ENCODE peak calls at places on chromosomes 3 and 15, in four cellular contexts. P, E, H and U are unnamed samples.

GRCh38 chr3:137194301-137194700 is 236.5 kb downstream of the IL20RB start:
- DNase-seq in H (no peak), P (no peak), E (no peak), U (no peak)

GRCh38 chr3:147130461-147130860 is 275.9 kb downstream of the ZIC4 start:
- DNase-seq in P (no peak), E (no peak), H (no peak), U (no peak)

GRCh38 chr3:14204605-14205284 is 26.1 kb downstream of the LSM3 start:
- DNase-seq in H (no peak), E (no peak), P (no peak), U (no peak)

GRCh38 chr3:66037330-66037985 is 1.3 kb downstream of the MAGI1 start:
- DNase-seq in E (peak), H (peak), P (no peak), U (peak)

GRCh38 chr3:20100106-20100605 is 59.9 kb downstream of the KAT2B start:
- DNase-seq in E (no peak), H (no peak), P (no peak), U (no peak)

GRCh38 chr15:68641376-68641775 is 62.6 kb downstream of the CORO2B start:
- DNase-seq in H (no peak), E (no peak), P (no peak), U (no peak)

GRCh38 chr3:195717852-195718476 is 2.8 kb upstream of the MUC20 start:
- DNase-seq in P (no peak), H (no peak), E (no peak), U (no peak)

GRCh38 chr3:45572755-45573154 is 21.8 kb upstream of the LIMD1 start:
- DNase-seq in P (no peak), E (no peak), H (no peak), U (no peak)

GRCh38 chr15:80174017-80174746 is 21.4 kb downstream of the FAH start:
- DNase-seq in E (no peak), H (no peak), P (no peak), U (no peak)

GRCh38 chr15:79682851-79683288 is 213.9 kb downstream of the MTHFS start:
- DNase-seq in P (no peak), E (no peak), H (no peak), U (no peak)

GRCh38 chr15:95162967-95163531 is 931.7 kb downstream of the MCTP2 start:
- DNase-seq in E (no peak), H (no peak), P (no peak), U (no peak)

GRCh38 chr3:81554348-81554747 is 207.1 kb downstream of the GBE1 start:
- DNase-seq in E (no peak), H (no peak), P (no peak), U (peak)

GRCh38 chr3:113169876-113170452 is 41.4 kb upstream of the BOC start:
- DNase-seq in H (no peak), E (no peak), P (no peak), U (no peak)

GRCh38 chr3:108406661-108407206 is 103.7 kb downstream of the MYH15 start:
- DNase-seq in P (peak), H (no peak), E (peak), U (peak)

GRCh38 chr3:45043715-45044299 is 17.7 kb downstream of the CLEC3B start:
- DNase-seq in E (no peak), P (no peak), H (no peak), U (no peak)

GRCh38 chr3:124217542-124217941 is 225.6 kb upstream of the ROPN1 start:
- DNase-seq in P (no peak), H (no peak), E (no peak), U (peak)

GRCh38 chr3:44476963-44477311 is 533 bp downstream of the ZNF445 start:
- DNase-seq in H (no peak), E (no peak), P (no peak), U (no peak)

GRCh38 chr15:88982304-88982945 is 69.2 kb upstream of the MFGE8 start:
- DNase-seq in H (no peak), E (peak), P (peak), U (no peak)

GRCh38 chr3:141191097-141191749 is 40.4 kb upstream of the PXYLP1 start:
- DNase-seq in P (no peak), E (no peak), H (no peak), U (no peak)

GRCh38 chr3:190497809-190498208 is 16.1 kb upstream of the IL1RAP start:
- DNase-seq in H (no peak), P (no peak), E (no peak), U (no peak)

GRCh38 chr3:49098429-49098828 is 4.6 kb upstream of the QRICH1 start:
- DNase-seq in P (no peak), H (no peak), E (peak), U (no peak)

GRCh38 chr15:41854443-41854842 is 15.8 kb downstream of the PLA2G4B start:
- DNase-seq in H (no peak), E (no peak), P (no peak), U (no peak)

GRCh38 chr3:122786067-122786466 is 7.6 kb downstream of the HSPBAP1 start:
- DNase-seq in E (no peak), H (no peak), P (no peak), U (peak)

GRCh38 chr3:151630938-151631417 is 102.7 kb upstream of the AADACL2 start:
- DNase-seq in P (no peak), E (no peak), H (no peak), U (peak)

GRCh38 chr3:48896991-48897390 is 1.7 kb downstream of the SLC25A20 start:
- DNase-seq in H (no peak), E (no peak), P (no peak), U (peak)

GRCh38 chr15:66730168-66731014 is 28.4 kb downstream of the SMAD6 start:
- DNase-seq in P (no peak), H (no peak), E (no peak), U (no peak)

GRCh38 chr3:154954750-154955149 is 125.4 kb upstream of the MME start:
- DNase-seq in E (no peak), H (no peak), P (no peak), U (no peak)

GRCh38 chr15:76972420-76973361 is 22.2 kb upstream of the PSTPIP1 start:
- DNase-seq in H (no peak), E (no peak), P (no peak), U (no peak)

GRCh38 chr15:84950570-84951111 is 31.0 kb upstream of the PDE8A start:
- DNase-seq in P (no peak), E (no peak), H (no peak), U (no peak)

GRCh38 chr3:174620138-174620537 is 239.0 kb upstream of the NAALADL2 start:
- DNase-seq in P (no peak), E (no peak), H (no peak), U (no peak)

GRCh38 chr3:30311781-30312180 is 294.6 kb upstream of the TGFBR2 start:
- DNase-seq in H (no peak), E (no peak), P (no peak), U (no peak)

GRCh38 chr3:185537369-185537970 is 14.9 kb downstream of the LIPH start:
- DNase-seq in P (peak), E (no peak), H (no peak), U (peak)
- TF ChIP-seq TCF12 in P (peak), E (no peak), H (no peak), U (no peak)

DNA sequence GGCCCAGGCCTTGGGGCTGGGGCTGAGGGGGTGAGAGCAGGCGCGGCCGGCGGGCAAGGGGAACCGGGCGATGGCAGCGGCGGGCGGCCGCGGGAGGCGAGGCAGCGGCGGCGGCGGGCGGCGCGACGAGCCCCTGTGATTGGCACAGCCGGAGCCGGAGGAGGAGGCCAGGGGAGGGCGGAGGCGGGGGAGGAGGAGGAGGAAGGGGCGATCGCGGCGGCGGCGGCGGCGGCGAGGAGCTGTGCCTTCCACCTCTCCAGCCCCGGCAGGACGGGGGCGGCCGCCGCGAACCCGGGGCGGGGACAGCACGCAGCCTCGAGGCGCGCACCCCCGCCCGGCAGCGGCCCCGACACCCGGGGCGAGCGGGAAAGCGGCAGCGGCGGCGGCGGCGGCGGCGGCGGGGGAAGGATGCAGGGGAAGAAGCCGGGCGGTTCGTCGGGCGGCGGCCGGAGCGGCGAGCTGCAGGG is at the start of gene SLCO3A1:
- DNase-seq in H (no peak), P (no peak), E (peak), U (no peak)
- TF ChIP-seq TCF12 in H (no peak), P (no peak), E (no peak), U (no peak)

DNA sequence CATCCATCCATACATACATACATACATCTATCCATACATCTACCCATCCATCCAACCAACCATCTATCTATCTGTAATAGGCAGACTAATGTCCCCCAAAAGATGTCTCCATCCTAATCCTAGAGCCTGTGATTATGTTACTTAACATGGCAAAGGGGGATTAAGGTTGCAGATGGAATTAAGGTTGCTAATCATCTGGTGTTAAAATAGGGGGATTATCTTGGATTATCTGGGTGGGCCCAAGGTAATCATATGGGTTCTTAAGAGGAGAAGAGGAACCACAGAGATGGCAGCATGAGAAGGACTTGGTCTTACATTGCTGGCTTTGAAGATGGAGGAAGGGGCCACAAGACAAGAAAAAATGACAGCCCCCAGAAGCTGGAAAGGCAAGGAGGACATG is 14.7 kb upstream of the RPL29 start:
- DNase-seq in E (no peak), P (no peak), H (no peak), U (no peak)
- TF ChIP-seq TCF12 in E (no peak), P (no peak), H (no peak), U (no peak)

DNA sequence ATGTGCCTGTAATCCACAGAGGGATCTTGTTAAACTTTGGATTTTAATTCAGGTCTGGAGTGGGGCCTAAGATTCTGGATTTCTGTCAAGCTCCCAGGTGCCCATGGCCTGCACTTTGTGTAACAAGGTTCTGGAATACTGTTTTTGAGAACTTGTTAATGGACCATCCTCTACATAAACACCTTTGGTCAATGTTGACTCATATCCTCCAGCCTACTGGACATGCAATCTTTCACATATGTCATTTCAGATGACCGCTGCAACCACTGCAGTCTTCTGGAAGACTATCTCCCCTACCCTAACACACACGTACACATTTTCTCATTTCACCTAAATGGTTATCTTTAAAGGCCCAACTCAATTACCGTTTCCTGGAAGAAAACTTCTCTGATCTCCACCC is 302.1 kb upstream of the TPRG1 start:
- DNase-seq in H (no peak), E (no peak), P (no peak), U (no peak)
- TF ChIP-seq TCF12 in H (no peak), E (no peak), P (no peak), U (no peak)

DNA sequence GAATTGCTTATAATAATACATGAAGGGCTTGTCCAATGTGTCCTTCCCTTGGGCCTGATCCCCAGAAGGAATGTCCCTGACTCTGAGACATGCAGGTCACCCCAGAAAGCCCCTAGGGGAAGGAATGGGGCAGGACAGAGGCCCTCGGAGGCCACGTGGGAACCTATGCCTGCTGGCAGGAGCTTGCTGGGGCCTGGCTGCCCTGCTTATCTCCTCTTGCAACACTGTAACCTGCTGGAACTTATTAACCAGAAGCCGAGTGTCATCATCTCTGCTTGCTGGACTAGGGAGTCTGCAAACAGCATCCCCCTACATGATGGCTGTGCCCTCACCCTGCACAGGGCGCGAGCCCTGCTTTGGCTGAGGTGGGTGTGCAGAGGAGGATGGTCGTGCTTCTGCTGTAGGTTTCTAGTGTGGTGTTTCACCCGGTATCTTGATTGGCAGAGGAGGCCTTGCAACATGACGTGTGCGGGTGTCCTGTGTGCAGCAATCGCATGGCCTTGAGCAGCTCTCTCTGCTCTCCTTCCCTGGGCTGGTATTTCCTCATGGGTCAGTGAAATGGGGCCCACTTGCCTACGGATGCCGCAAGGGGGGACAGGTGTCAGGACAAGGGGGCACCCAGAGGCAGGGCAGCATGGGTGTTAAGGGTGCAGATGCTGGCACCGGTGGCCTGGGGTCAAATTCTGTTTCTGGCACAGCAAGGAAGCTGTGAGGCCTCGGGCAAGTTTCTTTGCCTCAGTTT is 5.0 kb downstream of the CHST13 start:
- DNase-seq in E (peak), H (no peak), P (no peak), U (peak)
- TF ChIP-seq TCF12 in E (no peak), H (no peak), P (no peak), U (peak)

GRCh38 chr3:52068055-52068704 is 11.8 kb upstream of the DUSP7 start:
- DNase-seq in H (no peak), P (no peak), E (peak), U (no peak)
- TF ChIP-seq TCF12 in H (no peak), P (no peak), E (peak), U (no peak)

GRCh38 chr3:161148832-161149475 is 43.8 kb upstream of the B3GALNT1 start:
- DNase-seq in P (no peak), E (no peak), H (no peak), U (no peak)
- TF ChIP-seq TCF12 in P (no peak), E (no peak), H (no peak), U (no peak)

GRCh38 chr15:62119926-62120273 is 45.2 kb downstream of the C2CD4B start:
- DNase-seq in P (no peak), E (no peak), H (no peak), U (no peak)

GRCh38 chr15:62120776-62121175 is 44.3 kb downstream of the C2CD4B start:
- DNase-seq in P (no peak), E (no peak), H (no peak), U (no peak)

GRCh38 chr15:62124176-62124952 is 40.7 kb downstream of the C2CD4B start:
- DNase-seq in H (no peak), P (no peak), E (no peak), U (peak)

GRCh38 chr15:62121273-62122015 is 43.6 kb downstream of the C2CD4B start:
- DNase-seq in H (no peak), E (no peak), P (no peak), U (no peak)

DNA sequence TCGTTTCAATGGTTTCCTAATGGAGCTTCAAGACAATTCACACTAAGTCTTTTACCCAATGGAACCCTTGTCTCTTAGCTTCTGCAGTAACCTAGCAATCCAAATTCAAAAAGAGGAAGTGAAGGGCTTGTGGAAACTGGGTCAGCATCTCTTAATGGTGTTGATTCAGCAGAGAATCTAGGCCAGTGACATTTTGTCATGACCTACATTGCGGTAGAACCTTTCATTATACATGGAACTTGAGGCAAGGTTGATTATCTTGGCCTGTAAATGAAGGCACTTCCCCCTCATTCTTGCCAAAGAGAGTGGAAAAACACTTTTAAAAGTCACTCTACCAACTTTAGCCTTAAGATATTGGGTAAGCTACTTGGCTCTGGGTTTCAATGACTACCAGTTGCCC is 42.8 kb downstream of the C2CD4B start:
- DNase-seq in E (no peak), P (no peak), H (no peak), U (no peak)
- TF ChIP-seq TCF12 in E (no peak), P (no peak), H (no peak), U (no peak)

GRCh38 chr3:71949403-71949802 is 164.5 kb upstream of the PROK2 start:
- DNase-seq in E (no peak), H (no peak), P (no peak), U (no peak)
- TF ChIP-seq TCF12 in E (no peak), H (no peak), P (no peak), U (no peak)